ENCODE peak calls at places on chromosomes 16 and 17, in ten cellular contexts. Z is NCI-H146; K is naive thymus-derived CD8-positive, alpha-beta T cell; I is tibial artery; T is left ventricle myocardium superior; L is NCI-H1092; A is amygdala; X is PC-3; F is glutamatergic neuron; S is dermis microvascular lymphatic vessel endothelial cell. B is an unnamed sample.

GRCh38 chr17:66676421-66676820 is 158.5 kb upstream of the CACNG5 start:
- DNase-seq in Z (peak), K (no peak), I (no peak), T (no peak), L (no peak), A (no peak), X (peak), F (no peak), S (no peak), B (no peak)

GRCh38 chr17:76278952-76279741 is 14.0 kb downstream of the UBALD2 start:
- DNase-seq in Z (peak), K (peak), I (peak), T (peak), L (peak), A (peak), X (peak), F (peak), S (peak), B (no peak)

GRCh38 chr16:87924041-87924851 is 12.1 kb downstream of the CA5A start:
- DNase-seq in Z (peak), K (no peak), I (no peak), T (no peak), L (peak), A (no peak), X (no peak), F (peak), S (no peak), B (no peak)

GRCh38 chr17:50266384-50267073 is 7.7 kb upstream of the TMEM92 start:
- DNase-seq in Z (no peak), K (no peak), I (peak), T (peak), L (peak), A (no peak), X (peak), F (peak), S (peak), B (peak)

GRCh38 chr17:36149296-36149820 is 27.1 kb downstream of the TBC1D3B start:
- DNase-seq in Z (no peak), K (no peak), I (peak), T (peak), L (no peak), A (no peak), X (no peak), F (no peak), S (no peak), B (no peak)

GRCh38 chr16:12462690-12463646 is 340.7 kb downstream of the CPPED1 start:
- DNase-seq in Z (no peak), K (no peak), I (no peak), T (no peak), L (no peak), A (no peak), X (no peak), F (no peak), S (peak), B (peak)

GRCh38 chr17:7356072-7356549 is 1.2 kb downstream of the TMEM95 start:
- DNase-seq in Z (peak), K (peak), I (peak), T (peak), L (no peak), A (peak), X (peak), F (peak), S (peak), B (no peak)

GRCh38 chr16:86296263-86296662 is 214.1 kb upstream of the FOXF1 start:
- DNase-seq in Z (no peak), K (no peak), I (no peak), T (no peak), L (no peak), A (no peak), X (no peak), F (no peak), S (no peak), B (no peak)

GRCh38 chr17:65772989-65773388 is 211.5 kb upstream of the AXIN2 start:
- DNase-seq in Z (no peak), K (no peak), I (no peak), T (no peak), L (no peak), A (no peak), X (no peak), F (no peak), S (no peak), B (no peak)

GRCh38 chr16:46739934-46740333 is 8.2 kb downstream of the MYLK3 start:
- DNase-seq in Z (no peak), K (no peak), I (no peak), T (no peak), L (no peak), A (no peak), X (no peak), F (no peak), S (no peak), B (no peak)

GRCh38 chr17:63136381-63137012 is 170.5 kb downstream of the TANC2 start:
- DNase-seq in Z (no peak), K (no peak), I (no peak), T (no peak), L (no peak), A (no peak), X (no peak), F (no peak), S (no peak), B (no peak)

GRCh38 chr17:28173801-28174200 is 131.3 kb downstream of the NLK start:
- DNase-seq in Z (no peak), K (no peak), I (no peak), T (no peak), L (no peak), A (no peak), X (no peak), F (no peak), S (peak), B (no peak)

GRCh38 chr17:55285340-55286301 is 20.9 kb downstream of the HLF start:
- DNase-seq in Z (no peak), K (no peak), I (peak), T (peak), L (peak), A (peak), X (no peak), F (no peak), S (peak), B (no peak)

GRCh38 chr16:65125871-65126270 is 4.0 kb upstream of the CDH11 start:
- DNase-seq in Z (no peak), K (no peak), I (no peak), T (no peak), L (no peak), A (no peak), X (no peak), F (no peak), S (no peak), B (no peak)

GRCh38 chr17:2697611-2698162 is 13.9 kb downstream of the CLUH start:
- DNase-seq in Z (no peak), K (no peak), I (peak), T (no peak), L (no peak), A (no peak), X (no peak), F (peak), S (no peak), B (no peak)

GRCh38 chr17:49528966-49529365 is 33.9 kb downstream of the NGFR start:
- DNase-seq in Z (no peak), K (no peak), I (peak), T (no peak), L (no peak), A (no peak), X (no peak), F (no peak), S (no peak), B (no peak)

GRCh38 chr17:30278032-30278431 is 13.7 kb downstream of the BLMH start:
- DNase-seq in Z (peak), K (no peak), I (no peak), T (no peak), L (no peak), A (no peak), X (peak), F (peak), S (peak), B (no peak)

GRCh38 chr16:50121278-50121677 is 31.8 kb upstream of the TENT4B start:
- DNase-seq in Z (no peak), K (no peak), I (no peak), T (no peak), L (no peak), A (no peak), X (no peak), F (no peak), S (no peak), B (no peak)

GRCh38 chr17:17071531-17072360 is 29.5 kb downstream of the MPRIP start:
- DNase-seq in Z (no peak), K (no peak), I (peak), T (no peak), L (no peak), A (no peak), X (no peak), F (peak), S (no peak), B (no peak)

GRCh38 chr17:62911106-62911505 is 54.9 kb upstream of the TANC2 start:
- DNase-seq in Z (no peak), K (no peak), I (no peak), T (no peak), L (no peak), A (no peak), X (no peak), F (no peak), S (no peak), B (no peak)

GRCh38 chr17:68591583-68591982 is 9.6 kb downstream of the FAM20A start:
- DNase-seq in Z (no peak), K (no peak), I (no peak), T (peak), L (no peak), A (no peak), X (peak), F (no peak), S (no peak), B (no peak)

GRCh38 chr16:67718668-67719047 is 458 bp downstream of the GFOD2 start:
- DNase-seq in Z (peak), K (no peak), I (no peak), T (no peak), L (no peak), A (no peak), X (no peak), F (no peak), S (no peak), B (no peak)

GRCh38 chr17:72782985-72783701 is 309.3 kb downstream of the SLC39A11 start:
- DNase-seq in Z (no peak), K (no peak), I (no peak), T (no peak), L (no peak), A (no peak), X (no peak), F (no peak), S (no peak), B (no peak)

GRCh38 chr17:19341641-19342610 is 20.6 kb downstream of the B9D1 start:
- DNase-seq in Z (no peak), K (no peak), I (peak), T (no peak), L (no peak), A (no peak), X (no peak), F (no peak), S (no peak), B (no peak)

GRCh38 chr16:86044881-86045600 is 146.1 kb downstream of the IRF8 start:
- DNase-seq in Z (no peak), K (peak), I (no peak), T (no peak), L (no peak), A (no peak), X (no peak), F (no peak), S (no peak), B (no peak)

GRCh38 chr17:9002610-9003354 is 18.5 kb upstream of the NTN1 start:
- DNase-seq in Z (peak), K (no peak), I (peak), T (peak), L (no peak), A (no peak), X (no peak), F (peak), S (no peak), B (no peak)

GRCh38 chr16:58348986-58349385 is 43.3 kb upstream of the GINS3 start:
- DNase-seq in Z (no peak), K (no peak), I (no peak), T (no peak), L (no peak), A (no peak), X (no peak), F (no peak), S (no peak), B (no peak)

GRCh38 chr17:9432121-9432866 is 143.3 kb downstream of the STX8 start:
- DNase-seq in Z (no peak), K (no peak), I (no peak), T (no peak), L (no peak), A (no peak), X (no peak), F (no peak), S (peak), B (no peak)

GRCh38 chr17:30323262-30323894 is 10.5 kb downstream of the TMIGD1 start:
- DNase-seq in Z (peak), K (peak), I (no peak), T (no peak), L (no peak), A (no peak), X (no peak), F (no peak), S (no peak), B (no peak)

GRCh38 chr16:3950343-3951193 is 70.1 kb upstream of the CREBBP start:
- DNase-seq in Z (no peak), K (no peak), I (peak), T (peak), L (no peak), A (no peak), X (peak), F (no peak), S (peak), B (peak)

GRCh38 chr17:1134634-1135324 is 45.0 kb downstream of the ABR start:
- DNase-seq in Z (no peak), K (no peak), I (peak), T (peak), L (no peak), A (no peak), X (no peak), F (no peak), S (no peak), B (no peak)

GRCh38 chr16:70472786-70473433 is 18.5 kb downstream of the FCSK start:
- DNase-seq in Z (no peak), K (no peak), I (no peak), T (no peak), L (no peak), A (no peak), X (no peak), F (no peak), S (no peak), B (no peak)

GRCh38 chr16:80569440-80570105 is 28.8 kb downstream of the DYNLRB2 start:
- DNase-seq in Z (no peak), K (no peak), I (no peak), T (no peak), L (no peak), A (no peak), X (peak), F (no peak), S (peak), B (peak)

GRCh38 chr17:333626-334396 is 18.8 kb downstream of the RPH3AL start:
- DNase-seq in Z (no peak), K (no peak), I (peak), T (peak), L (no peak), A (peak), X (no peak), F (peak), S (peak), B (no peak)

GRCh38 chr17:259341-259976 is 78.0 kb upstream of the DOC2B start:
- DNase-seq in Z (no peak), K (peak), I (peak), T (no peak), L (no peak), A (no peak), X (no peak), F (no peak), S (no peak), B (no peak)

GRCh38 chr17:51508048-51508447 is 247.7 kb downstream of the UTP18 start:
- DNase-seq in Z (no peak), K (no peak), I (no peak), T (no peak), L (no peak), A (peak), X (no peak), F (no peak), S (no peak), B (no peak)

GRCh38 chr17:66849851-66850580 is 15.1 kb downstream of the CACNG5 start:
- DNase-seq in Z (no peak), K (no peak), I (no peak), T (no peak), L (no peak), A (no peak), X (no peak), F (no peak), S (no peak), B (no peak)

B was measured in HS-5.